ENCODE peak calls at places on chromosomes 6 and 20, in seven cellular contexts. K is tibial artery, I is upper lobe of right lung, L is AG04449, W is fibroblast of mammary gland, F is heart right ventricle, S is neural progenitor cell. G is an unnamed sample.

GRCh38 chr20:52076164-52076563 is 115.4 kb downstream of the ZFP64 start:
- DNase-seq in K (no peak), I (no peak), L (no peak), W (no peak), F (no peak), S (no peak), G (peak)

GRCh38 chr6:106527979-106528378 is 101.3 kb downstream of the RTN4IP1 start:
- DNase-seq in K (no peak), I (no peak), L (peak), W (peak), F (no peak), S (no peak), G (no peak)

GRCh38 chr20:52402514-52402913 is 210.9 kb upstream of the ZFP64 start:
- DNase-seq in K (no peak), I (no peak), L (no peak), W (no peak), F (no peak), S (no peak), G (no peak)

GRCh38 chr6:91132461-91132860 is 545.6 kb upstream of the MAP3K7 start:
- DNase-seq in K (no peak), I (no peak), L (no peak), W (no peak), F (no peak), S (no peak), G (no peak)

GRCh38 chr6:116975600-116975999 is 98.6 kb downstream of the RFX6 start:
- DNase-seq in K (no peak), I (no peak), L (no peak), W (peak), F (no peak), S (no peak), G (no peak)

GRCh38 chr6:114747995-114748625 is 405.3 kb upstream of the HS3ST5 start:
- DNase-seq in K (no peak), I (no peak), L (peak), W (peak), F (no peak), S (peak), G (peak)

GRCh38 chr6:111781055-111781708 is 92.1 kb downstream of the FYN start:
- DNase-seq in K (no peak), I (no peak), L (no peak), W (peak), F (no peak), S (no peak), G (no peak)

GRCh38 chr6:28383235-28384142 is 16.1 kb downstream of the ZSCAN12 start:
- DNase-seq in K (peak), I (peak), L (no peak), W (peak), F (peak), S (peak), G (peak)

GRCh38 chr20:39880890-39881289 is 808.1 kb downstream of the MAFB start:
- DNase-seq in K (no peak), I (no peak), L (no peak), W (peak), F (no peak), S (no peak), G (peak)

GRCh38 chr6:149147191-149147590 is 170.3 kb upstream of the TAB2 start:
- DNase-seq in K (no peak), I (no peak), L (no peak), W (no peak), F (no peak), S (no peak), G (no peak)

GRCh38 chr20:38726849-38727601 is 2.7 kb downstream of the SLC32A1 start:
- DNase-seq in K (no peak), I (no peak), L (no peak), W (peak), F (no peak), S (peak), G (peak)

GRCh38 chr20:18632196-18632789 is 44.4 kb downstream of the DTD1 start:
- DNase-seq in K (no peak), I (peak), L (no peak), W (peak), F (peak), S (peak), G (peak)

GRCh38 chr20:56542489-56543020 is 9.5 kb downstream of the FAM209B start:
- DNase-seq in K (no peak), I (no peak), L (no peak), W (no peak), F (no peak), S (no peak), G (no peak)

GRCh38 chr6:74250161-74250560 is 554.2 kb downstream of the CD109 start:
- DNase-seq in K (no peak), I (no peak), L (no peak), W (no peak), F (no peak), S (no peak), G (no peak)

GRCh38 chr6:36184311-36184710 is 12.2 kb upstream of the BRPF3 start:
- DNase-seq in K (no peak), I (no peak), L (no peak), W (no peak), F (no peak), S (no peak), G (no peak)

GRCh38 chr20:32820000-32820697 is 395 bp downstream of the MAPRE1 start:
- DNase-seq in K (no peak), I (peak), L (no peak), W (peak), F (no peak), S (peak), G (peak)

GRCh38 chr6:149166747-149167146 is 150.8 kb upstream of the TAB2 start:
- DNase-seq in K (no peak), I (no peak), L (no peak), W (no peak), F (no peak), S (no peak), G (peak)

GRCh38 chr6:134318396-134319281 is 727 bp upstream of the SGK1 start:
- DNase-seq in K (no peak), I (no peak), L (no peak), W (no peak), F (no peak), S (no peak), G (no peak)

GRCh38 chr6:157561037-157561790 is 180.2 kb downstream of the ZDHHC14 start:
- DNase-seq in K (peak), I (no peak), L (no peak), W (no peak), F (no peak), S (no peak), G (no peak)

GRCh38 chr6:131807644-131808459 is at the start of gene ENPP1:
- DNase-seq in K (peak), I (peak), L (no peak), W (peak), F (peak), S (peak), G (peak)

GRCh38 chr6:13913226-13914001 is 11.3 kb upstream of the RNF182 start:
- DNase-seq in K (no peak), I (no peak), L (no peak), W (no peak), F (no peak), S (no peak), G (no peak)

GRCh38 chr6:35776364-35777215 is at the start of gene CLPSL2:
- DNase-seq in K (no peak), I (peak), L (no peak), W (no peak), F (no peak), S (peak), G (peak)

GRCh38 chr6:150334790-150335783 is 33.7 kb upstream of the IYD start:
- DNase-seq in K (no peak), I (no peak), L (peak), W (peak), F (no peak), S (peak), G (peak)

GRCh38 chr20:1103751-1104150 is 14.7 kb upstream of the PSMF1 start:
- DNase-seq in K (no peak), I (no peak), L (no peak), W (no peak), F (no peak), S (no peak), G (no peak)

GRCh38 chr6:150139533-150139932 is 3.3 kb upstream of the PPP1R14C start:
- DNase-seq in K (no peak), I (no peak), L (no peak), W (no peak), F (no peak), S (no peak), G (no peak)

GRCh38 chr6:74070091-74070490 is 374.1 kb downstream of the CD109 start:
- DNase-seq in K (no peak), I (no peak), L (no peak), W (peak), F (no peak), S (no peak), G (no peak)

GRCh38 chr6:12136905-12137304 is 124.8 kb downstream of the HIVEP1 start:
- DNase-seq in K (no peak), I (no peak), L (no peak), W (peak), F (no peak), S (no peak), G (no peak)

GRCh38 chr6:28115799-28116198 is 8.6 kb upstream of the ZSCAN16 start:
- DNase-seq in K (no peak), I (no peak), L (no peak), W (no peak), F (no peak), S (no peak), G (no peak)

GRCh38 chr20:46568570-46569129 is 18.2 kb upstream of the OCSTAMP start:
- DNase-seq in K (peak), I (peak), L (no peak), W (peak), F (peak), S (no peak), G (peak)

GRCh38 chr6:152057832-152058498 is 250.5 kb downstream of the ESR1 start:
- DNase-seq in K (no peak), I (no peak), L (no peak), W (no peak), F (no peak), S (no peak), G (no peak)

GRCh38 chr6:10458287-10458686 is 43.4 kb upstream of the TFAP2A start:
- DNase-seq in K (no peak), I (no peak), L (no peak), W (no peak), F (no peak), S (no peak), G (no peak)

GRCh38 chr6:168304752-168305015 is 14.9 kb downstream of the DACT2 start:
- DNase-seq in K (peak), I (no peak), L (no peak), W (no peak), F (no peak), S (no peak), G (no peak)

GRCh38 chr6:168305863-168306262 is 13.7 kb downstream of the DACT2 start:
- DNase-seq in K (no peak), I (no peak), L (no peak), W (no peak), F (no peak), S (no peak), G (no peak)

GRCh38 chr6:168305091-168305749 is 14.4 kb downstream of the DACT2 start:
- DNase-seq in K (no peak), I (no peak), L (no peak), W (no peak), F (no peak), S (peak), G (no peak)

GRCh38 chr6:168302534-168302933 is 17.0 kb downstream of the DACT2 start:
- DNase-seq in K (peak), I (no peak), L (no peak), W (no peak), F (no peak), S (peak), G (no peak)

DNA sequence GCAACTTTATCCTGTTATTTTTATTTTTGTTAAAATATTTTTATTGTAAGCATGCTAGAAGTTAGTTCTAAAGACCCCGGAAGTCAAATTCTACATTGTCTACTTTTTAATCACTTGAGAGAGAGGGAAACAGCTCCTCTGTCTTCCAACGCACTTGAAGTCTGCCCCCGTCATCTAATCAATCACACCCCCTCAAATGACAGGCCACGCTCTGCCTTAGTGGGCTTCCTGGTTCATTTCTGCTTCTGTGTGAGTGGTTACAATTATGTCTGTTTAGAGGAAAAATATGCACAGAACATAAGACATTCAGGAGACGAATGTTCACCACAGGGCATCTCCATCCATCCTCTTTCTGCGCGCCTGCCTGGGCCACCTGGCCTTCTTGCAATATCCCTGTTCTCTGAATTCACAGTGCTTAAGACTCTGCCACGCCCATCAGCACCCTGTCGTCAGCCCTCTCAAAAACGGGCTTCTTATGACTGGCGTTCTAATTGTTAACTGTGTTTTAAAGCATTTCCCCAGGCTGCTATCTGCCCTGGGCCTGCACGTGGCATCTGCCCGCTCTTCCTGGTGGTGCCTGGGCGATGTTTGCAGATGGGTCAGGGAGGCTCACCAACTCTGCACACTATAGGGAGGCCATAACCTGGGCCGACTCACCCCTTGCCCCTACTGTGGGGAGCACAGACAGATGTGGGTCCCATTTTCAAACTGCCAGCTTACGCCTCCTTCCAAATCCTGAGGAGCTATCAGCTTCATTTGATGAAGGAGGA is 15.4 kb downstream of the DACT2 start:
- DNase-seq in K (peak), I (no peak), L (no peak), W (no peak), F (no peak), S (no peak), G (no peak)
- H3K4me3 ChIP-seq in K (no peak), I (no peak), L (no peak), W (no peak), F (no peak), S (no peak), G (no peak)

GRCh38 chr20:36090223-36090622 is 64.3 kb upstream of the EPB41L1 start:
- DNase-seq in K (no peak), I (no peak), L (no peak), W (no peak), F (no peak), S (no peak), G (no peak)

GRCh38 chr20:36093804-36094145 is 60.8 kb upstream of the EPB41L1 start:
- DNase-seq in K (no peak), I (no peak), L (no peak), W (no peak), F (no peak), S (no peak), G (no peak)

GRCh38 chr20:36092424-36093024 is 62.0 kb upstream of the EPB41L1 start:
- DNase-seq in K (no peak), I (peak), L (no peak), W (no peak), F (peak), S (peak), G (peak)

GRCh38 chr20:36093025-36093803 is 61.3 kb upstream of the EPB41L1 start:
- DNase-seq in K (peak), I (peak), L (no peak), W (no peak), F (peak), S (peak), G (peak)

DNA sequence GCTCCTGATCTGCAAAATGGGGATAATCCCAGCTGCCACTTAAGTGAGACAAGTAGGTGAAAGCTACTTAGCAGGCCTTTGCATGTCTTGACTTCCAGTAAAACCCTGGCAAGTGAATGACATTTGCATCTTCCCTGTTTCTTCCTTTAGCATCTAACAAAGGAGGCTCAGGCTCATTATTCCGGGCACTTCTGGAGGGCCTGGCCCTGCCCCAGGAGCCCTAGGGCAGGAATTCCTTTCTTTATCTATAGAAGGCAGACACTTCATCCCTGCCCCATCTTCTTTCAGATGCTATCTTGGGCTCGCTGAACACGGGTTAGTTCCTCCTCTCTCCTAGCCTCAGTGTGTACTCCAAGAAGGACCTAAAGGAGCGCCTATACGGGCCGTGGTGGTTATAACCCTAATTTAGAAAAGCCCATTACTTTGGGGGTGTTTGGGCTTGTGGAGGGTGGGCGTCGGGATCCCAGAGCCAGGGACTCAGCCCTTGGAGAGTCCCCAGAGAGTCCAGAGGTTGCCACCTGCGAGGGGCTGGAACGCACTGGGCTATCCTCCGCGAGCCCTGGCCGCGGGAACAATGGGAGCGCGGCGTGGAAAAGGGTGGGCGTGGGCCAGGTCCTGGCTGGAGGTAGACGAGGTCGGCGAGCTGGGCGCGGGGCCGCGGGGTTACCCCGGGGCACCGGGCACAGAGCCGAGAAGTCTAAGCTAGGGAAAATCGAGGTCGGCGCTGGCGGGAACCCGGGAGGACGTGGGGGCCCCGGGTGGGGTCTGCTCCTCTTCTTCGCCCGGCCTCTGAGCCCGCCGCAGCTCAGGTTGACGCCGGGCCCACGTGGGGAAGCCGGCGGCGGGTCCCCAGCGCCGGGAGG is 62.7 kb upstream of the EPB41L1 start:
- DNase-seq in K (no peak), I (no peak), L (no peak), W (no peak), F (no peak), S (peak), G (no peak)
- H3K4me3 ChIP-seq in K (peak), I (peak), L (peak), W (no peak), F (peak), S (peak), G (peak)

GRCh38 chr20:53750827-53751393 is 157.3 kb upstream of the ZNF217 start:
- DNase-seq in K (no peak), I (no peak), L (peak), W (peak), F (no peak), S (no peak), G (peak)
- H3K4me3 ChIP-seq in K (no peak), I (no peak), L (no peak), W (no peak), F (no peak), S (no peak), G (no peak)

DNA sequence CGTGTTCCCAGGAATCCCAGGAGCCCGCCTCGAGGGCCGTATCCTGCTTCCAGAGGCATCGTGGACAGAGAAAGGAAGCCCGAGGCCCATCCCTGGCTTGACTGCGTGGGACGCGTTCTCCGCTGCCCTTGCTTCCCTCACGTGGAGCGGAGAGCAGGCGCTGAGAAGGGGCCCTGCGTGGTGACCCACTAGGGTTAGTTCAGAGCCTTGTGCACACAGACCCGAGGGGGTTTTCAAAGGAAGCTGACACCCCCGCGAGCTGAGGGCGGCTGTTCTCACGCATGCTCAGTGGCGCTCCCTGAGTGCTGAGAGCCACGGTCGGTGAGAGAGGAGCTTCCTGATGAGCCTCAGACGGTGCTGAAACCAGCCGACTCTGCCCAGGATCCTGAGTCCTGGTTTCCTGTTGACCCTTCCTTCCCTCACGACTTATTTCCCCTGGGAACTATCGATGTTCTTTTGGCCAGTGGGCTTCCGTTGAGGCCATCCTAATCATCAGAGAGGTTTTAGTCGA is 28.9 kb upstream of the CCR6 start:
- DNase-seq in K (no peak), I (no peak), L (no peak), W (no peak), F (no peak), S (no peak), G (no peak)
- H3K4me3 ChIP-seq in K (no peak), I (no peak), L (no peak), W (no peak), F (no peak), S (no peak), G (no peak)

G was measured in SK-N-SH.